ENCODE peak calls at places on chromosomes 7 and 10, in four cellular contexts. Z is HEK293T, C is epithelial cell of esophagus, T is cardiac fibroblast. J is an unnamed sample.

GRCh38 chr10:124336186-124336585 is 82.5 kb downstream of the OAT start:
- DNase-seq in T (peak; percentile 56), C (no peak), Z (no peak), J (peak; percentile 53)

GRCh38 chr10:132746801-132747625 is 38.9 kb downstream of the NKX6-2 start:
- DNase-seq in C (no peak), Z (no peak), T (no peak), J (no peak)

GRCh38 chr10:11429439-11430052 is 181.9 kb downstream of the USP6NL start:
- DNase-seq in C (peak; percentile 5), Z (no peak), T (no peak), J (no peak)

GRCh38 chr7:90749774-90750173 is 153.7 kb downstream of the CDK14 start:
- DNase-seq in Z (peak; percentile 11), T (no peak), C (peak; percentile 37), J (peak; percentile 29)

GRCh38 chr10:7027913-7028808 is 382.7 kb downstream of the SFMBT2 start:
- DNase-seq in T (peak; percentile 1), Z (no peak), C (peak; percentile 16), J (peak; percentile 18)

GRCh38 chr10:119377905-119378736 is 164.4 kb downstream of the RGS10 start:
- DNase-seq in T (no peak), C (no peak), Z (no peak), J (no peak)

GRCh38 chr7:66628361-66629221 is at the start of gene KCTD7:
- DNase-seq in Z (peak; percentile 98), C (peak; percentile 99), T (peak; percentile 97), J (peak; percentile 99)

GRCh38 chr10:17657116-17657500 is 13.2 kb downstream of the STAM start:
- DNase-seq in C (peak; percentile 62), T (no peak), Z (no peak), J (no peak)

GRCh38 chr10:127485153-127485857 is 63.8 kb upstream of the NPS start:
- DNase-seq in Z (peak; percentile 32), T (peak; percentile 37), C (peak; percentile 52), J (peak; percentile 25)

GRCh38 chr7:79823246-79823951 is 311.2 kb upstream of the GNAI1 start:
- DNase-seq in C (no peak), T (no peak), Z (no peak), J (peak; percentile 45)

GRCh38 chr7:44808914-44809393 is 12.5 kb downstream of the PPIA start:
- DNase-seq in Z (no peak), T (no peak), C (peak; percentile 17), J (no peak)

GRCh38 chr7:41053830-41054229 is 649.1 kb downstream of the INHBA start:
- DNase-seq in C (no peak), T (peak; percentile 49), Z (no peak), J (peak; percentile 87)

GRCh38 chr10:49308881-49309280 is 9.9 kb downstream of the C10orf71 start:
- DNase-seq in Z (no peak), C (no peak), T (no peak), J (no peak)

GRCh38 chr7:28018446-28018845 is 162.1 kb downstream of the JAZF1 start:
- DNase-seq in T (peak; percentile 18), C (no peak), Z (no peak), J (peak; percentile 61)

GRCh38 chr10:13450078-13450477 is 78.7 kb downstream of the BEND7 start:
- DNase-seq in C (peak; percentile 90), Z (no peak), T (peak; percentile 68), J (peak; percentile 52)

GRCh38 chr10:88066876-88067275 is 203.5 kb downstream of the PTEN start:
- DNase-seq in T (no peak), Z (no peak), C (no peak), J (no peak)

GRCh38 chr7:133310232-133310852 is 57.5 kb downstream of the EXOC4 start:
- DNase-seq in T (peak; percentile 46), C (no peak), Z (no peak), J (peak; percentile 18)

GRCh38 chr7:78172138-78172887 is 373.7 kb downstream of the PHTF2 start:
- DNase-seq in T (no peak), C (no peak), Z (no peak), J (no peak)

GRCh38 chr10:119619215-119619614 is 22.5 kb upstream of the TIAL1 start:
- DNase-seq in C (no peak), T (peak; percentile 11), Z (no peak), J (no peak)

GRCh38 chr7:149310113-149310836 is 48.3 kb downstream of the ZNF783 start:
- DNase-seq in Z (peak; percentile 61), C (peak; percentile 84), T (peak; percentile 93), J (peak; percentile 83)

GRCh38 chr7:30731619-30732018 is 20.3 kb upstream of the INMT start:
- DNase-seq in Z (no peak), T (no peak), C (no peak), J (peak; percentile 26)

GRCh38 chr10:125398270-125398669 is 237.9 kb upstream of the CTBP2 start:
- DNase-seq in C (no peak), T (no peak), Z (no peak), J (no peak)

GRCh38 chr10:104032144-104032775 is 53.4 kb downstream of the COL17A1 start:
- DNase-seq in T (no peak), C (no peak), Z (no peak), J (no peak)

GRCh38 chr10:113232928-113233511 is 283.0 kb downstream of the TCF7L2 start:
- DNase-seq in Z (no peak), T (no peak), C (no peak), J (no peak)

GRCh38 chr10:43138757-43139241 is 554 bp downstream of the CSGALNACT2 start:
- DNase-seq in Z (no peak), C (peak; percentile 46), T (peak; percentile 57), J (peak; percentile 60)

GRCh38 chr10:133460208-133460769 is 6.5 kb downstream of the SCART1 start:
- DNase-seq in T (no peak), C (no peak), Z (no peak), J (no peak)

GRCh38 chr10:4725917-4726606 is 99.9 kb upstream of the AKR1E2 start:
- DNase-seq in C (peak; percentile 88), Z (no peak), T (peak; percentile 91), J (peak; percentile 85)